ENCODE peak calls at places on chromosome 22, in seven cellular contexts. One of them, this sample, is unnamed.

GRCh38 chr22:33519140-33519973 is 400.9 kb downstream of the LARGE1 start:
- DNase-seq in breast epithelium: no peak
- DNase-seq in right lobe of liver: no peak
- DNase-seq in RWPE1: no peak
- DNase-seq in left lung: no peak
- DNase-seq in right atrium auricular region: no peak
- DNase-seq in fibroblast of lung: peak; percentile 58
- DNase-seq in this sample: peak; percentile 12

GRCh38 chr22:28147401-28147800 is 228.3 kb upstream of the PITPNB start:
- DNase-seq in breast epithelium: no peak
- DNase-seq in right lobe of liver: no peak
- DNase-seq in RWPE1: no peak
- DNase-seq in left lung: no peak
- DNase-seq in right atrium auricular region: no peak
- DNase-seq in fibroblast of lung: no peak
- DNase-seq in this sample: no peak

GRCh38 chr22:43205748-43206514 is 19.0 kb upstream of the TTLL12 start:
- DNase-seq in breast epithelium: no peak
- DNase-seq in right lobe of liver: no peak
- DNase-seq in RWPE1: no peak
- DNase-seq in left lung: no peak
- DNase-seq in right atrium auricular region: no peak
- DNase-seq in fibroblast of lung: no peak
- DNase-seq in this sample: no peak

GRCh38 chr22:23837911-23838685 is 708 bp downstream of the DERL3 start:
- DNase-seq in breast epithelium: no peak
- DNase-seq in right lobe of liver: peak; percentile 56
- DNase-seq in RWPE1: no peak
- DNase-seq in left lung: no peak
- DNase-seq in right atrium auricular region: no peak
- DNase-seq in fibroblast of lung: no peak
- DNase-seq in this sample: no peak

GRCh38 chr22:23068096-23068831 is 2.1 kb upstream of the GNAZ start:
- DNase-seq in breast epithelium: peak; percentile 39
- DNase-seq in right lobe of liver: no peak
- DNase-seq in RWPE1: no peak
- DNase-seq in left lung: peak; percentile 25
- DNase-seq in right atrium auricular region: no peak
- DNase-seq in fibroblast of lung: no peak
- DNase-seq in this sample: no peak

GRCh38 chr22:41499624-41500280 is 30.8 kb downstream of the ACO2 start:
- DNase-seq in breast epithelium: no peak
- DNase-seq in right lobe of liver: peak; percentile 69
- DNase-seq in RWPE1: no peak
- DNase-seq in left lung: no peak
- DNase-seq in right atrium auricular region: no peak
- DNase-seq in fibroblast of lung: no peak
- DNase-seq in this sample: no peak

GRCh38 chr22:38719196-38719595 is 13.5 kb downstream of the GTPBP1 start:
- DNase-seq in breast epithelium: no peak
- DNase-seq in right lobe of liver: no peak
- DNase-seq in RWPE1: no peak
- DNase-seq in left lung: no peak
- DNase-seq in right atrium auricular region: no peak
- DNase-seq in fibroblast of lung: no peak
- DNase-seq in this sample: no peak

GRCh38 chr22:23386822-23387580 is 193.1 kb downstream of the IGLL1 start:
- DNase-seq in breast epithelium: no peak
- DNase-seq in right lobe of liver: no peak
- DNase-seq in RWPE1: no peak
- DNase-seq in left lung: peak; percentile 12
- DNase-seq in right atrium auricular region: no peak
- DNase-seq in fibroblast of lung: no peak
- DNase-seq in this sample: no peak

GRCh38 chr22:26845016-26845728 is 187.8 kb downstream of the MIAT start:
- DNase-seq in breast epithelium: no peak
- DNase-seq in right lobe of liver: no peak
- DNase-seq in RWPE1: no peak
- DNase-seq in left lung: no peak
- DNase-seq in right atrium auricular region: peak; percentile 38
- DNase-seq in fibroblast of lung: peak; percentile 66
- DNase-seq in this sample: no peak

GRCh38 chr22:36986242-36986821 is 32.9 kb downstream of the TST start:
- DNase-seq in breast epithelium: no peak
- DNase-seq in right lobe of liver: peak; percentile 14
- DNase-seq in RWPE1: no peak
- DNase-seq in left lung: no peak
- DNase-seq in right atrium auricular region: no peak
- DNase-seq in fibroblast of lung: no peak
- DNase-seq in this sample: no peak

GRCh38 chr22:46380581-46380980 is 45.1 kb downstream of the TRMU start:
- DNase-seq in breast epithelium: no peak
- DNase-seq in right lobe of liver: peak; percentile 54
- DNase-seq in RWPE1: no peak
- DNase-seq in left lung: no peak
- DNase-seq in right atrium auricular region: no peak
- DNase-seq in fibroblast of lung: no peak
- DNase-seq in this sample: no peak
- H3K27ac ChIP-seq in breast epithelium: no peak overlapping the region
- H3K27ac ChIP-seq in right lobe of liver: peak overlapping the region; percentile 96
- H3K27ac ChIP-seq in RWPE1: no peak overlapping the region
- H3K27ac ChIP-seq in left lung: no peak overlapping the region
- H3K27ac ChIP-seq in right atrium auricular region: no peak overlapping the region
- H3K27ac ChIP-seq in fibroblast of lung: no peak overlapping the region
- H3K27ac ChIP-seq in this sample: no peak overlapping the region

GRCh38 chr22:46972901-46973831 is 210.7 kb downstream of the TBC1D22A start:
- DNase-seq in breast epithelium: no peak
- DNase-seq in right lobe of liver: no peak
- DNase-seq in RWPE1: no peak
- DNase-seq in left lung: no peak
- DNase-seq in right atrium auricular region: no peak
- DNase-seq in fibroblast of lung: no peak
- DNase-seq in this sample: no peak

GRCh38 chr22:46972256-46972655 is 209.8 kb downstream of the TBC1D22A start:
- DNase-seq in breast epithelium: no peak
- DNase-seq in right lobe of liver: no peak
- DNase-seq in RWPE1: no peak
- DNase-seq in left lung: no peak
- DNase-seq in right atrium auricular region: no peak
- DNase-seq in fibroblast of lung: no peak
- DNase-seq in this sample: no peak

GRCh38 chr22:46970411-46971123 is 208.1 kb downstream of the TBC1D22A start:
- DNase-seq in breast epithelium: no peak
- DNase-seq in right lobe of liver: no peak
- DNase-seq in RWPE1: no peak
- DNase-seq in left lung: no peak
- DNase-seq in right atrium auricular region: no peak
- DNase-seq in fibroblast of lung: no peak
- DNase-seq in this sample: no peak

GRCh38 chr22:46971141-46971775 is 208.8 kb downstream of the TBC1D22A start:
- DNase-seq in breast epithelium: no peak
- DNase-seq in right lobe of liver: no peak
- DNase-seq in RWPE1: no peak
- DNase-seq in left lung: no peak
- DNase-seq in right atrium auricular region: peak; percentile 64
- DNase-seq in fibroblast of lung: peak; percentile 27
- DNase-seq in this sample: no peak

DNA sequence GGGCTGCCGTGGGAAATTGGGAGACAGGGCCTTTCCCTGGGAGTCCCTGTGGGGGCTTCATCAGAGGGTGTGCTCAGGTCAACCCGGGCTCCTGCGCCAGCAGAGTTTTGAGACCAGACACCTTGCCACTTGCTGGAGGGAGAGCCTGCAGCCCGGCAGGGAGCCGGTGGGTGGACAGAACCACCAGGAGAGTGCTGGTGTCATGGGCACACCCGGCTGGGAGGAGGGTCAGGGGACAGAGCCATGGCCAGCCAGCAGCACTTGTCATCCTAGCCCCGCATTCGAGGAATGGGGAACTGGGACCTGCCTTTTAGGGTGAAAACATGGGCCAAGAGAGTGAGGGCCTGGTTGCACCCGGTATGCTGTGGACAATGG is 209.3 kb downstream of the TBC1D22A start:
- DNase-seq in breast epithelium: no peak
- DNase-seq in right lobe of liver: no peak
- DNase-seq in RWPE1: no peak
- DNase-seq in left lung: no peak
- DNase-seq in right atrium auricular region: no peak
- DNase-seq in fibroblast of lung: no peak
- DNase-seq in this sample: no peak
- H3K27ac ChIP-seq in breast epithelium: peak overlapping the region; percentile 52
- H3K27ac ChIP-seq in right lobe of liver: peak overlapping the region; percentile 36
- H3K27ac ChIP-seq in RWPE1: no peak overlapping the region
- H3K27ac ChIP-seq in left lung: peak overlapping the region; percentile 27
- H3K27ac ChIP-seq in right atrium auricular region: peak overlapping the region; percentile 37
- H3K27ac ChIP-seq in fibroblast of lung: no peak overlapping the region
- H3K27ac ChIP-seq in this sample: peak overlapping the region; percentile 31

DNA sequence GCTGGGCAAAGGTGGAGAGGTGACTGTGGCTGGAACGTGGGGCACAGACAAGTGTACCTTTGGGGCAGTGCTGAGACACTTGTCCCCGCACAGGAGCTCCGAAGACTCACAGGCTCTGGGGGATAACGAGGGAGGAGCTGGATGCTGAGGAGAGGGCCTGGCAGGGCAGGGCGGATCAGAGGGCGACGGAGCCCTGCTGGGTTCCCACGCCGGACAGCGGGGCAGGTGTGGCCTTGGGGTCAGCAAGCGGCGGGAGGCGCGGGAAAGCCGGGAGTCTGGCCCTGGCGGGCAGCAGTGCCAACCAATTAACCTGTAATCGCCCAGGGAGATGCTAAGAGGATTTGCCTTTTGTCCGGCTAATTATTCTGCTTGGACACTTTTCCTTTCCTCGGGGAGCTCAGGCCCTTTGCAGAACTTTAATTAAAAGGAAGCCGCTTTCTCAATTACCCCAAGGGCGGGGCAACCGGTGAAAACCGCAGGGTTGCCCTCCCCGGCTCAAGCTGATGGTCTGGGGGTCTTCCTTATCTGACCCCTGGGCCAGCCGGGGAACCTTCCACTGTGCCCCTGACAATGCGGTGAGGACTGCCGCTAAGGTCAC is 71.5 kb downstream of the WNT7B start:
- DNase-seq in breast epithelium: no peak
- DNase-seq in right lobe of liver: no peak
- DNase-seq in RWPE1: no peak
- DNase-seq in left lung: no peak
- DNase-seq in right atrium auricular region: no peak
- DNase-seq in fibroblast of lung: no peak
- DNase-seq in this sample: no peak
- H3K27ac ChIP-seq in breast epithelium: no peak overlapping the region
- H3K27ac ChIP-seq in right lobe of liver: no peak overlapping the region
- H3K27ac ChIP-seq in RWPE1: no peak overlapping the region
- H3K27ac ChIP-seq in left lung: no peak overlapping the region
- H3K27ac ChIP-seq in right atrium auricular region: peak overlapping the region; percentile 61
- H3K27ac ChIP-seq in fibroblast of lung: no peak overlapping the region
- H3K27ac ChIP-seq in this sample: no peak overlapping the region

DNA sequence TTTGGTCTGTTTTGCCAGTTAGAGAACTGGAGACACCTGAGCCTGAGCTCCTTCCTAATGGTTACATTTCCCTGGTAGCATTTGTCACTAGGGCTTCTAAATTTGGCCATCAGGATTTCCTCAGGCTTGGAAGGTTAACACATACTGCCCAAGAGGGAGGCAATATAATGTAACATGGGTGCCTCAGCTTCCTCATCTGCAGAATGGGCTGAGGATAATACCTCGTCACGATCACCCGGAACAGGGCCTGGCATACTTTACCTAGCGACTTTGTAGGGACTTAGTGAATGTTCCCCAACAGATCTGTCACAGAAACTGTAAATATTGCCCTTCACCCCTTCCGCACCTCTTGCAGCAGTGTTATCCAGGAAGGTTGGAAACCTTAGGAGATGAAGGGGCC is 11.3 kb downstream of the IL17RA start:
- DNase-seq in breast epithelium: no peak
- DNase-seq in right lobe of liver: no peak
- DNase-seq in RWPE1: no peak
- DNase-seq in left lung: no peak
- DNase-seq in right atrium auricular region: no peak
- DNase-seq in fibroblast of lung: no peak
- DNase-seq in this sample: no peak
- H3K27ac ChIP-seq in breast epithelium: no peak overlapping the region
- H3K27ac ChIP-seq in right lobe of liver: no peak overlapping the region
- H3K27ac ChIP-seq in RWPE1: no peak overlapping the region
- H3K27ac ChIP-seq in left lung: no peak overlapping the region
- H3K27ac ChIP-seq in right atrium auricular region: no peak overlapping the region
- H3K27ac ChIP-seq in fibroblast of lung: no peak overlapping the region
- H3K27ac ChIP-seq in this sample: no peak overlapping the region

GRCh38 chr22:18024276-18024939 is at the start of gene MICAL3:
- DNase-seq in breast epithelium: peak; percentile 61
- DNase-seq in right lobe of liver: peak; percentile 75
- DNase-seq in RWPE1: peak; percentile 52
- DNase-seq in left lung: peak; percentile 40
- DNase-seq in right atrium auricular region: no peak
- DNase-seq in fibroblast of lung: peak; percentile 72
- DNase-seq in this sample: peak; percentile 33

GRCh38 chr22:18024956-18025720 is 777 bp upstream of the MICAL3 start:
- DNase-seq in breast epithelium: no peak
- DNase-seq in right lobe of liver: no peak
- DNase-seq in RWPE1: no peak
- DNase-seq in left lung: no peak
- DNase-seq in right atrium auricular region: no peak
- DNase-seq in fibroblast of lung: no peak
- DNase-seq in this sample: peak; percentile 35

GRCh38 chr22:18021431-18021830 is 2.9 kb downstream of the MICAL3 start:
- DNase-seq in breast epithelium: no peak
- DNase-seq in right lobe of liver: no peak
- DNase-seq in RWPE1: peak; percentile 43
- DNase-seq in left lung: no peak
- DNase-seq in right atrium auricular region: no peak
- DNase-seq in fibroblast of lung: no peak
- DNase-seq in this sample: no peak

GRCh38 chr22:18023509-18024275 is 669 bp downstream of the MICAL3 start:
- DNase-seq in breast epithelium: peak; percentile 74
- DNase-seq in right lobe of liver: peak; percentile 87
- DNase-seq in RWPE1: peak; percentile 78
- DNase-seq in left lung: peak; percentile 63
- DNase-seq in right atrium auricular region: peak; percentile 77
- DNase-seq in fibroblast of lung: peak; percentile 89
- DNase-seq in this sample: peak; percentile 44

DNA sequence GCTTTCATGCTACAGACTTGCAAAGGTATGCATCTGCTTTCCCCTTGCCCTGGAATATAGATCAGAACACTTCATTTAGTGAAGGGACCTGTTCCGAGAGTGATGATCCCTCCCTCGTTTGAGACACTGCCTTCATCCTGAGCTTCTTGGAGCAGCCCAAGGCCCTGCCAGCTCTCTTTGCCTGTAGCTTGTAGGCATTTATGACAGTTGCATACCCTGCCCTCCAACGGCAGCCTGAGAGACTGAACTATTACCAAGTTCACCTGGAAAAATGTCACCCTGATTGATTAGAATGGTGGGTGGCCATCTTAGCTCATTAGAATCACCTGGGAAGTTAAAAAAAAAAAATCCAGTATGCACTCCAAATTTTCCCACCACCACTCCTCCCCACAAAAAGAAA is 1.5 kb downstream of the MICAL3 start:
- DNase-seq in breast epithelium: no peak
- DNase-seq in right lobe of liver: no peak
- DNase-seq in RWPE1: no peak
- DNase-seq in left lung: no peak
- DNase-seq in right atrium auricular region: no peak
- DNase-seq in fibroblast of lung: no peak
- DNase-seq in this sample: no peak
- H3K27ac ChIP-seq in breast epithelium: peak overlapping the region; percentile 83
- H3K27ac ChIP-seq in right lobe of liver: no peak overlapping the region
- H3K27ac ChIP-seq in RWPE1: peak overlapping the region; percentile 95
- H3K27ac ChIP-seq in left lung: no peak overlapping the region
- H3K27ac ChIP-seq in right atrium auricular region: peak overlapping the region; percentile 86
- H3K27ac ChIP-seq in fibroblast of lung: no peak overlapping the region
- H3K27ac ChIP-seq in this sample: peak overlapping the region; percentile 90